ENCODE peak calls at places on chromosome 20, in six cellular contexts. M is HepG2, V is K562, R is NT2/D1, K is GM12878, L is H1. I is an unnamed sample.

GRCh38 chr20:63846128-63846771 is 15.0 kb upstream of the ABHD16B start:
- DNase-seq in M (peak), V (peak), R (no peak), K (no peak), L (no peak), I (no peak)

GRCh38 chr20:22617160-22617559 is 32.8 kb upstream of the FOXA2 start:
- DNase-seq in M (peak), V (no peak), R (no peak), K (no peak), L (no peak), I (no peak)

GRCh38 chr20:31803552-31804291 is 15.4 kb upstream of the MYLK2 start:
- DNase-seq in M (no peak), V (no peak), R (no peak), K (no peak), L (no peak), I (no peak)

GRCh38 chr20:12108842-12109241 is 191.1 kb downstream of the BTBD3 start:
- DNase-seq in M (no peak), V (no peak), R (no peak), K (no peak), L (no peak), I (no peak)

GRCh38 chr20:17995967-17996819 is 27.4 kb downstream of the MGME1 start:
- DNase-seq in M (peak), V (peak), R (peak), K (no peak), L (no peak), I (peak)

GRCh38 chr20:25018425-25018824 is 25.9 kb upstream of the APMAP start:
- DNase-seq in M (no peak), V (no peak), R (no peak), K (no peak), L (no peak), I (no peak)

GRCh38 chr20:59307270-59307669 is 6.9 kb downstream of the EDN3 start:
- DNase-seq in M (no peak), V (no peak), R (no peak), K (no peak), L (no peak), I (no peak)

GRCh38 chr20:61284752-61285151 is 32.7 kb downstream of the CDH4 start:
- DNase-seq in M (no peak), V (no peak), R (no peak), K (no peak), L (no peak), I (no peak)

GRCh38 chr20:50645253-50646068 is 45.9 kb downstream of the RIPOR3 start:
- DNase-seq in M (peak), V (no peak), R (peak), K (no peak), L (peak), I (peak)

GRCh38 chr20:36113015-36113414 is 41.5 kb upstream of the EPB41L1 start:
- DNase-seq in M (no peak), V (no peak), R (no peak), K (no peak), L (no peak), I (no peak)
- TF ChIP-seq ZNF274 in M (no peak), V (no peak), R (no peak), K (no peak), L (no peak), I (no peak)

GRCh38 chr20:36074983-36075382 is 79.6 kb upstream of the EPB41L1 start:
- DNase-seq in M (no peak), V (no peak), R (no peak), K (no peak), L (no peak), I (no peak)

GRCh38 chr20:36071848-36072247 is 82.7 kb upstream of the EPB41L1 start:
- DNase-seq in M (no peak), V (no peak), R (no peak), K (no peak), L (no peak), I (no peak)

GRCh38 chr20:36066777-36067176 is 87.8 kb upstream of the EPB41L1 start:
- DNase-seq in M (no peak), V (no peak), R (no peak), K (no peak), L (no peak), I (no peak)

GRCh38 chr20:36065427-36065998 is 89.0 kb upstream of the EPB41L1 start:
- DNase-seq in M (no peak), V (no peak), R (no peak), K (no peak), L (no peak), I (no peak)

DNA sequence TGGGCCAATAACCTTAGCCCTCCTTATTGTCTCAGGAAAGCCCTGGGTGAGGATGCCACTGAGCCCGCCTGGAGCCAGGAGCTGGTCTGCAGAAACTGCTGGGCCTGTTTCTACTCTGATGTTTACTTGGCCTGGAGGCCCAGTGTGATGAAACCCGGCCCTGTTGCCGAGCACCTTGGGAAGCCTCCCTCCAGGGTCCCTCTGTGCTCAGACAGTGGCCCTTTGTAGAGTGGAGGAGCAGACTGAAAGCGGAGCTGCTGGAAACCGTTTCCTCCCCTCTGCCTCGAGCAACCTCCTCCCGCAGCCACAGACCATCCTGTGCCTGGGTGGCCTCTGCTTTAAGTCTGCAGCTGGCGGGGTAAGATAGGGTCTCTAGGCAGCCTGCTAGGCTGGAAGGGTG is 84.1 kb upstream of the EPB41L1 start:
- DNase-seq in M (peak), V (no peak), R (no peak), K (no peak), L (no peak), I (no peak)
- TF ChIP-seq ZNF274 in M (no peak), V (no peak), R (no peak), K (no peak), L (no peak), I (no peak)

GRCh38 chr20:57470212-57470522 is 54.8 kb downstream of the CTCFL start:
- DNase-seq in M (no peak), V (no peak), R (no peak), K (no peak), L (no peak), I (no peak)
- TF ChIP-seq ZNF274 in M (no peak), V (no peak), R (no peak), K (no peak), L (no peak), I (no peak)

GRCh38 chr20:46089076-46089337 is 755 bp downstream of the NCOA5 start:
- DNase-seq in M (peak), V (peak), R (no peak), K (no peak), L (no peak), I (no peak)

GRCh38 chr20:46089338-46090094 is at the start of gene NCOA5:
- DNase-seq in M (peak), V (peak), R (peak), K (peak), L (peak), I (peak)

GRCh38 chr20:46087161-46087560 is 2.6 kb downstream of the NCOA5 start:
- DNase-seq in M (peak), V (no peak), R (no peak), K (no peak), L (no peak), I (no peak)

GRCh38 chr20:46090095-46090388 is 280 bp upstream of the NCOA5 start:
- DNase-seq in M (no peak), V (no peak), R (no peak), K (no peak), L (no peak), I (no peak)

GRCh38 chr20:46088409-46089075 is 1.2 kb downstream of the NCOA5 start:
- DNase-seq in M (peak), V (no peak), R (no peak), K (no peak), L (no peak), I (no peak)
- TF ChIP-seq ZNF274 in M (no peak), V (no peak), R (no peak), K (no peak), L (no peak), I (no peak)

GRCh38 chr20:39986231-39986904 is 702.7 kb downstream of the MAFB start:
- DNase-seq in M (no peak), V (no peak), R (peak), K (no peak), L (peak), I (no peak)
- TF ChIP-seq ZNF274 in M (no peak), V (no peak), R (no peak), K (no peak), L (no peak), I (no peak)

GRCh38 chr20:46975976-46976375 is 81.3 kb downstream of the EYA2 start:
- DNase-seq in M (no peak), V (no peak), R (no peak), K (no peak), L (no peak), I (no peak)

GRCh38 chr20:46977204-46977603 is 82.6 kb downstream of the EYA2 start:
- DNase-seq in M (no peak), V (no peak), R (no peak), K (no peak), L (no peak), I (no peak)

GRCh38 chr20:46977909-46978588 is 83.4 kb downstream of the EYA2 start:
- DNase-seq in M (no peak), V (no peak), R (no peak), K (no peak), L (no peak), I (no peak)

GRCh38 chr20:46973801-46974200 is 79.2 kb downstream of the EYA2 start:
- DNase-seq in M (no peak), V (no peak), R (no peak), K (no peak), L (no peak), I (no peak)

DNA sequence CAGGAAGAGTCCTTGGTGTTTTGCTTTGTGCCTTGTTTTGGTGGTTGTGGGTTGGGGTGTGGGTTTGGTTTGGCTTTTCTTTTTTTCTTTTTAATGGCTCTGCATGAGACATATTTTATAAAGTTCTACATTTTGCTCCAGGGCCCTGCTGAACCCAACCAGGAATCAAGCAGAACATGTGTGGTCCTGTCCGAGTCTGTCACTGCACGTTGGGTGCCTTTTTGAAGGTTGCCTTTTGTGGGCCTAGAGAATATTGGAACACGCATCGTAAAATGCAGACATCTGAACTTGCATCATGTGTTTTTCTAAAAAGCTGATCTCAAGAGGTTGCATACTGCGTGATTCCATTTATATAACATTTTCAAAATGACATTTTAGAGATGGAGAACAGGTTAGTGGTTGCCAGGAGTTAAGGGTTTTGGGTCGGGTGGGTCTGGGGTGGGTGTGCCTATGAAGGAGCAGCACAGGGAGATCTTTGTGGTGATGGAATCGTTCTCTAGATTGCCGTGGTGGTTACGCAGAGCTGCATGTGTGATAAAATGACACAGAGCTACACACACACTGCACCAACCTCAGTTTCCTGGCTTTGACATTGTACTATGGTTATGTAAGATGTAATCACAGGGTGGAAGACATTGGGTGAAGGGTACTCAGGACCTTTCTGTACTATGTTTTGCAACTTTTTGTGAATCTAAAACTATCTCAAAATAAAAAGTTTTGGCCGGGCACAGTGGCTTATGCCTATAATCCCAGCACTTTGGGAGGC is 80.2 kb downstream of the EYA2 start:
- DNase-seq in M (no peak), V (no peak), R (no peak), K (no peak), L (no peak), I (no peak)
- TF ChIP-seq ZNF274 in M (no peak), V (no peak), R (no peak), K (no peak), L (no peak), I (no peak)

GRCh38 chr20:62792182-62792939 is 3.9 kb upstream of the MRGBP start:
- DNase-seq in M (peak), V (no peak), R (no peak), K (no peak), L (no peak), I (no peak)
- TF ChIP-seq ZNF274 in M (no peak), V (no peak), R (no peak), K (no peak), L (no peak), I (no peak)

DNA sequence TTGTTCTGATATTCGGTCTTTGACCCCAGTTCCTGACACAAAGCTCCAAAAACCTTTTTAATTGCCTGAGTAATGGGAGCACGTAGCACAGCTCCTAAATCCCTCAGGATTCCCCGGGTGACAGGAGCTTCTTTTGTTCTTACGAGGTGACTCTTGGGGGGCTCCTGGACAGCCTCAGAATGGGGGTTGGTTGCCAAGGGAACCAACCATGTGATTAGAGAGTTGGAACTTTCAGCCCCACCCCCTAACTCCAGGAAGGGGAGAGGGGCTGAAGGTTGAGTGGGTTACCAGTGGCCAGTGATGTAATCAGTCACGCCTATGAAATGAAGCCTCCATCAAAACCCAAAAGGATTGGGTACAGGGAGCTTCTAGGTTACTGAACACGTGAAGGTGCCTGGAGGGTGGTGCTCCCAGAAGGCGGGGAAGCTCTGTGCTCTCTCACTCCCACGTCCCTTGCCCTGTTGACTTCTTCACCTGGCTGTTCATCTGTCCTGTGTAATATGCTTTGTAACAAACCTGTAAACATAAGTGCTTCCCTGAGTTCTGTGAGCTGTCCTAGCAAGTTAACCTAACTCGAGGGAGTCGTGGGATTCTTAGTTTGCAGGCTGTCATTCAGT is 89.5 kb downstream of the CHMP4B start:
- DNase-seq in M (no peak), V (no peak), R (no peak), K (no peak), L (no peak), I (no peak)
- TF ChIP-seq ZNF274 in M (no peak), V (no peak), R (no peak), K (no peak), L (no peak), I (no peak)

I was measured in HCT116.